ENCODE peak calls at places on chromosomes 2 and 18, in four cellular contexts. T is A549, Y is H1, P is transverse colon. F is an unnamed sample.

GRCh38 chr2:2827691-2828315 is 496.7 kb upstream of the MYT1L start:
- DNase-seq in T (no peak), Y (no peak), P (no peak), F (no peak)

GRCh38 chr2:101467306-101467705 is 7.6 kb downstream of the RFX8 start:
- DNase-seq in T (no peak), Y (no peak), P (no peak), F (no peak)

GRCh38 chr2:136783856-136784255 is 18.5 kb downstream of the THSD7B start:
- DNase-seq in T (no peak), Y (no peak), P (no peak), F (no peak)

GRCh38 chr2:227370791-227371312 is 8.3 kb downstream of the TM4SF20 start:
- DNase-seq in T (no peak), Y (no peak), P (no peak), F (peak; percentile 16)

GRCh38 chr2:60447943-60448342 is 105.5 kb downstream of the BCL11A start:
- DNase-seq in T (no peak), Y (no peak), P (no peak), F (no peak)

GRCh38 chr2:157466764-157467163 is 22.9 kb upstream of the CYTIP start:
- DNase-seq in T (no peak), Y (no peak), P (no peak), F (no peak)

GRCh38 chr18:71665131-71665530 is 879.0 kb downstream of the CBLN2 start:
- DNase-seq in T (no peak), Y (no peak), P (no peak), F (no peak)

GRCh38 chr18:62523631-62524442 is 1.0 kb downstream of the ZCCHC2 start:
- DNase-seq in T (peak; percentile 51), Y (no peak), P (peak; percentile 48), F (peak; percentile 22)

GRCh38 chr18:77063256-77063655 is 69.3 kb downstream of the MBP start:
- DNase-seq in T (no peak), Y (no peak), P (peak; percentile 69), F (no peak)

GRCh38 chr18:12990662-12990976 is 543 bp upstream of the CEP192 start:
- DNase-seq in T (no peak), Y (no peak), P (no peak), F (no peak)

GRCh38 chr2:20588918-20589871 is 61.7 kb downstream of the HS1BP3 start:
- DNase-seq in T (no peak), Y (no peak), P (peak; percentile 1), F (peak; percentile 10)

GRCh38 chr2:236164201-236164982 is 3.8 kb downstream of the GBX2 start:
- DNase-seq in T (no peak), Y (no peak), P (no peak), F (no peak)

GRCh38 chr18:8514409-8514808 is 94.8 kb upstream of the RAB12 start:
- DNase-seq in T (no peak), Y (no peak), P (no peak), F (no peak)

GRCh38 chr2:69424410-69424809 is 12.8 kb downstream of the NFU1 start:
- DNase-seq in T (no peak), Y (no peak), P (no peak), F (no peak)

GRCh38 chr2:201777869-201778268 is 2.9 kb downstream of the ALS2 start:
- DNase-seq in T (no peak), Y (no peak), P (no peak), F (no peak)

GRCh38 chr2:211258646-211259335 is 702.4 kb downstream of the CPS1 start:
- DNase-seq in T (no peak), Y (no peak), P (no peak), F (no peak)

GRCh38 chr2:215573495-215573894 is 137.6 kb upstream of the FN1 start:
- DNase-seq in T (no peak), Y (no peak), P (no peak), F (no peak)

GRCh38 chr2:95333888-95334338 is 36.8 kb downstream of the KCNIP3 start:
- DNase-seq in T (no peak), Y (no peak), P (peak; percentile 73), F (peak; percentile 32)

GRCh38 chr18:28802546-28802945 is 625.6 kb upstream of the CDH2 start:
- DNase-seq in T (no peak), Y (no peak), P (no peak), F (no peak)

GRCh38 chr18:28804512-28805214 is 627.7 kb upstream of the CDH2 start:
- DNase-seq in T (no peak), Y (no peak), P (no peak), F (no peak)

GRCh38 chr18:28805491-28805890 is 628.6 kb upstream of the CDH2 start:
- DNase-seq in T (no peak), Y (no peak), P (no peak), F (no peak)

GRCh38 chr18:28801876-28802275 is 624.9 kb upstream of the CDH2 start:
- DNase-seq in T (no peak), Y (no peak), P (no peak), F (no peak)
- TF ChIP-seq EP300 in T (no peak), Y (no peak), P (no peak), F (no peak)

GRCh38 chr2:179019260-179019659 is 30.7 kb downstream of the CCDC141 start:
- DNase-seq in T (no peak), Y (no peak), P (no peak), F (no peak)

GRCh38 chr2:179020156-179020750 is 29.7 kb downstream of the CCDC141 start:
- DNase-seq in T (peak; percentile 38), Y (peak; percentile 23), P (no peak), F (no peak)

GRCh38 chr2:179024445-179024844 is 25.5 kb downstream of the CCDC141 start:
- DNase-seq in T (no peak), Y (no peak), P (no peak), F (no peak)

GRCh38 chr2:179022685-179023084 is 27.3 kb downstream of the CCDC141 start:
- DNase-seq in T (no peak), Y (no peak), P (no peak), F (no peak)

DNA sequence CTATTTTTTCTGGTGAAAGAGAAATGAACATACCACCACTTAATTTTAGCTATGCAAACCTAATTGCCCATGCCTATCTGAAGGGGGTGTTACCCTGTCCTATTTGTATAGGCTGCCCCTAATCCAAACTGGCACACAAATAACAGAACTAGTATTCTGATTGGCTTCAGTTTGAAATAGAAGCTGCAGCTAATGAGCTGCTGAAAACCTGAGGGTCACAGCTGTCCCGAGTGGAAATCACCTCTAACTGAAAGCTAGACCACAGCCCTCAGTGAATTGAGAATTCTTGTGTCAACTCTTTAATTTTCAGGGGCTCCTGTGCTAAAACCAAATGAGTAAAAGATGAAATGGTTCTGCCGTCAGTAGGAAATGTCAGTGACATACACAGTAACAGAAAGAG is 28.7 kb downstream of the CCDC141 start:
- DNase-seq in T (no peak), Y (no peak), P (no peak), F (no peak)
- TF ChIP-seq EP300 in T (no peak), Y (no peak), P (no peak), F (no peak)

DNA sequence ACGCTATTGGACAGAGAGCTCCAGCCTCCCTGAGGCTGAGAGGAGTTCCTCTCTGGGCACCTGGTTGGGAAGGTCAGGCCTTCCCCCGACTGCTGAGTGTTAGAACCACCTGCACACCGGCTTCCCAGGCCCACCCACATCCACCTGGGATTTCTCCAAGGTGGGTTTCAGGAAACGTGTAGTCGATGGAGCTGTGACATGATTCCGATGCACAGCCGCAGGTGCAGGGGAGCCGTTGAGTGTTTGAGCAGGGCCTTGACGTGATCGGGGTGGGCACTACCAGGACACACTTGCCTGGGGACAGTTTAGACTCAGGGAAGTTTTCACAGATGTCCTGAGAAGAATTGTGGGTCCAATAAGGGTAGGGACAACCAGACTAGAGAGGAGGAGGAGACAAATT is 21.8 kb upstream of the GIGYF2 start:
- DNase-seq in T (no peak), Y (no peak), P (no peak), F (no peak)
- TF ChIP-seq EP300 in T (no peak), Y (no peak), P (no peak), F (no peak)

GRCh38 chr2:222919841-222920609 is 59.2 kb downstream of the ACSL3 start:
- DNase-seq in T (peak; percentile 34), Y (no peak), P (no peak), F (no peak)
- TF ChIP-seq EP300 in T (no peak), Y (no peak), P (no peak), F (no peak)

F was measured in tibial nerve.